ENCODE peak calls at places on chromosome 15, in ten cellular contexts. One of them, this sample, is unnamed.

GRCh38 chr15:88605507-88606436 is 15.4 kb upstream of the AEN start:
- DNase-seq in activated T-helper 9 cell treated with anti-CD3 and anti-CD28 coated beads, Interleukin-2, amount 50 U/mL, for 16 hours: no peak
- DNase-seq in lower lobe of right lung: no peak
- DNase-seq in heart right ventricle: peak
- DNase-seq in caudate nucleus: no peak
- DNase-seq in pulmonary artery endothelial cell: no peak
- DNase-seq in PC-3: no peak
- DNase-seq in ELR: peak
- DNase-seq in A549: no peak
- DNase-seq in epithelial cell of esophagus: peak
- DNase-seq in this sample: peak

GRCh38 chr15:58951388-58952060 is 18.0 kb upstream of the SLTM start:
- DNase-seq in A549: no peak
- DNase-seq in heart right ventricle: no peak
- DNase-seq in PC-3: peak
- DNase-seq in activated T-helper 9 cell treated with anti-CD3 and anti-CD28 coated beads, Interleukin-2, amount 50 U/mL, for 16 hours: no peak
- DNase-seq in lower lobe of right lung: no peak
- DNase-seq in caudate nucleus: no peak
- DNase-seq in epithelial cell of esophagus: peak
- DNase-seq in pulmonary artery endothelial cell: peak
- DNase-seq in ELR: peak
- DNase-seq in this sample: peak

GRCh38 chr15:67571643-67572415 is 29.3 kb downstream of the MAP2K5 start:
- DNase-seq in PC-3: peak
- DNase-seq in lower lobe of right lung: no peak
- DNase-seq in A549: no peak
- DNase-seq in heart right ventricle: no peak
- DNase-seq in epithelial cell of esophagus: no peak
- DNase-seq in pulmonary artery endothelial cell: no peak
- DNase-seq in ELR: peak
- DNase-seq in caudate nucleus: no peak
- DNase-seq in activated T-helper 9 cell treated with anti-CD3 and anti-CD28 coated beads, Interleukin-2, amount 50 U/mL, for 16 hours: no peak
- DNase-seq in this sample: no peak

GRCh38 chr15:58932791-58933310 is 628 bp downstream of the SLTM start:
- DNase-seq in epithelial cell of esophagus: peak
- DNase-seq in ELR: peak
- DNase-seq in activated T-helper 9 cell treated with anti-CD3 and anti-CD28 coated beads, Interleukin-2, amount 50 U/mL, for 16 hours: no peak
- DNase-seq in heart right ventricle: no peak
- DNase-seq in pulmonary artery endothelial cell: no peak
- DNase-seq in PC-3: peak
- DNase-seq in lower lobe of right lung: no peak
- DNase-seq in A549: no peak
- DNase-seq in caudate nucleus: no peak
- DNase-seq in this sample: no peak

GRCh38 chr15:20348291-20348899 is 193.2 kb downstream of the GOLGA6L6 start:
- DNase-seq in PC-3: no peak
- DNase-seq in activated T-helper 9 cell treated with anti-CD3 and anti-CD28 coated beads, Interleukin-2, amount 50 U/mL, for 16 hours: no peak
- DNase-seq in lower lobe of right lung: no peak
- DNase-seq in epithelial cell of esophagus: no peak
- DNase-seq in ELR: no peak
- DNase-seq in heart right ventricle: no peak
- DNase-seq in caudate nucleus: no peak
- DNase-seq in pulmonary artery endothelial cell: no peak
- DNase-seq in A549: peak
- DNase-seq in this sample: no peak

GRCh38 chr15:50883903-50884302 is 24.6 kb upstream of the AP4E1 start:
- DNase-seq in pulmonary artery endothelial cell: peak
- DNase-seq in activated T-helper 9 cell treated with anti-CD3 and anti-CD28 coated beads, Interleukin-2, amount 50 U/mL, for 16 hours: no peak
- DNase-seq in A549: peak
- DNase-seq in caudate nucleus: no peak
- DNase-seq in lower lobe of right lung: no peak
- DNase-seq in epithelial cell of esophagus: peak
- DNase-seq in heart right ventricle: no peak
- DNase-seq in ELR: peak
- DNase-seq in PC-3: peak
- DNase-seq in this sample: no peak

GRCh38 chr15:78909791-78910228 is 35.0 kb downstream of the CTSH start:
- DNase-seq in PC-3: peak
- DNase-seq in heart right ventricle: no peak
- DNase-seq in A549: peak
- DNase-seq in ELR: peak
- DNase-seq in caudate nucleus: no peak
- DNase-seq in pulmonary artery endothelial cell: no peak
- DNase-seq in activated T-helper 9 cell treated with anti-CD3 and anti-CD28 coated beads, Interleukin-2, amount 50 U/mL, for 16 hours: no peak
- DNase-seq in lower lobe of right lung: no peak
- DNase-seq in epithelial cell of esophagus: peak
- DNase-seq in this sample: peak

GRCh38 chr15:82298520-82298919 is 35.9 kb downstream of the SAXO2 start:
- DNase-seq in heart right ventricle: no peak
- DNase-seq in A549: no peak
- DNase-seq in activated T-helper 9 cell treated with anti-CD3 and anti-CD28 coated beads, Interleukin-2, amount 50 U/mL, for 16 hours: peak
- DNase-seq in lower lobe of right lung: no peak
- DNase-seq in PC-3: no peak
- DNase-seq in epithelial cell of esophagus: peak
- DNase-seq in caudate nucleus: no peak
- DNase-seq in ELR: no peak
- DNase-seq in pulmonary artery endothelial cell: no peak
- DNase-seq in this sample: no peak

GRCh38 chr15:59531066-59531465 is 80.5 kb upstream of the GCNT3 start:
- DNase-seq in ELR: no peak
- DNase-seq in heart right ventricle: no peak
- DNase-seq in epithelial cell of esophagus: peak
- DNase-seq in activated T-helper 9 cell treated with anti-CD3 and anti-CD28 coated beads, Interleukin-2, amount 50 U/mL, for 16 hours: no peak
- DNase-seq in lower lobe of right lung: no peak
- DNase-seq in PC-3: no peak
- DNase-seq in pulmonary artery endothelial cell: no peak
- DNase-seq in A549: no peak
- DNase-seq in caudate nucleus: no peak
- DNase-seq in this sample: no peak

GRCh38 chr15:50077655-50078054 is 41.4 kb downstream of the ATP8B4 start:
- DNase-seq in pulmonary artery endothelial cell: no peak
- DNase-seq in PC-3: no peak
- DNase-seq in caudate nucleus: no peak
- DNase-seq in A549: no peak
- DNase-seq in heart right ventricle: no peak
- DNase-seq in ELR: no peak
- DNase-seq in activated T-helper 9 cell treated with anti-CD3 and anti-CD28 coated beads, Interleukin-2, amount 50 U/mL, for 16 hours: no peak
- DNase-seq in epithelial cell of esophagus: no peak
- DNase-seq in lower lobe of right lung: no peak
- DNase-seq in this sample: no peak

GRCh38 chr15:55993804-55994539 is 560 bp upstream of the NEDD4 start:
- DNase-seq in activated T-helper 9 cell treated with anti-CD3 and anti-CD28 coated beads, Interleukin-2, amount 50 U/mL, for 16 hours: no peak
- DNase-seq in A549: peak
- DNase-seq in caudate nucleus: no peak
- DNase-seq in lower lobe of right lung: no peak
- DNase-seq in epithelial cell of esophagus: peak
- DNase-seq in heart right ventricle: no peak
- DNase-seq in PC-3: peak
- DNase-seq in ELR: peak
- DNase-seq in pulmonary artery endothelial cell: no peak
- DNase-seq in this sample: no peak

GRCh38 chr15:63156708-63157065 is 590 bp downstream of the RPS27L start:
- DNase-seq in activated T-helper 9 cell treated with anti-CD3 and anti-CD28 coated beads, Interleukin-2, amount 50 U/mL, for 16 hours: no peak
- DNase-seq in PC-3: peak
- DNase-seq in pulmonary artery endothelial cell: no peak
- DNase-seq in epithelial cell of esophagus: peak
- DNase-seq in lower lobe of right lung: no peak
- DNase-seq in caudate nucleus: no peak
- DNase-seq in heart right ventricle: peak
- DNase-seq in A549: peak
- DNase-seq in ELR: peak
- DNase-seq in this sample: no peak

GRCh38 chr15:64334530-64334929 is 21.4 kb downstream of the CSNK1G1 start:
- DNase-seq in activated T-helper 9 cell treated with anti-CD3 and anti-CD28 coated beads, Interleukin-2, amount 50 U/mL, for 16 hours: peak
- DNase-seq in pulmonary artery endothelial cell: no peak
- DNase-seq in heart right ventricle: no peak
- DNase-seq in epithelial cell of esophagus: peak
- DNase-seq in A549: peak
- DNase-seq in ELR: no peak
- DNase-seq in lower lobe of right lung: no peak
- DNase-seq in PC-3: no peak
- DNase-seq in caudate nucleus: no peak
- DNase-seq in this sample: no peak

GRCh38 chr15:75640483-75641175 is 605 bp upstream of the IMP3 start:
- DNase-seq in activated T-helper 9 cell treated with anti-CD3 and anti-CD28 coated beads, Interleukin-2, amount 50 U/mL, for 16 hours: peak
- DNase-seq in heart right ventricle: peak
- DNase-seq in PC-3: peak
- DNase-seq in caudate nucleus: no peak
- DNase-seq in epithelial cell of esophagus: peak
- DNase-seq in pulmonary artery endothelial cell: no peak
- DNase-seq in lower lobe of right lung: peak
- DNase-seq in ELR: peak
- DNase-seq in A549: peak
- DNase-seq in this sample: peak

GRCh38 chr15:72912121-72912520 is 128.6 kb upstream of the ADPGK start:
- DNase-seq in epithelial cell of esophagus: no peak
- DNase-seq in activated T-helper 9 cell treated with anti-CD3 and anti-CD28 coated beads, Interleukin-2, amount 50 U/mL, for 16 hours: no peak
- DNase-seq in heart right ventricle: no peak
- DNase-seq in ELR: no peak
- DNase-seq in pulmonary artery endothelial cell: no peak
- DNase-seq in A549: no peak
- DNase-seq in caudate nucleus: no peak
- DNase-seq in lower lobe of right lung: no peak
- DNase-seq in PC-3: no peak
- DNase-seq in this sample: no peak

GRCh38 chr15:62769604-62770003 is 272.9 kb upstream of the TPM1 start:
- DNase-seq in lower lobe of right lung: no peak
- DNase-seq in PC-3: peak
- DNase-seq in A549: no peak
- DNase-seq in caudate nucleus: no peak
- DNase-seq in ELR: peak
- DNase-seq in pulmonary artery endothelial cell: no peak
- DNase-seq in activated T-helper 9 cell treated with anti-CD3 and anti-CD28 coated beads, Interleukin-2, amount 50 U/mL, for 16 hours: no peak
- DNase-seq in heart right ventricle: no peak
- DNase-seq in epithelial cell of esophagus: peak
- DNase-seq in this sample: no peak

GRCh38 chr15:91329914-91330313 is 229.9 kb downstream of the SV2B start:
- DNase-seq in ELR: no peak
- DNase-seq in A549: no peak
- DNase-seq in epithelial cell of esophagus: no peak
- DNase-seq in heart right ventricle: no peak
- DNase-seq in caudate nucleus: no peak
- DNase-seq in pulmonary artery endothelial cell: no peak
- DNase-seq in lower lobe of right lung: no peak
- DNase-seq in activated T-helper 9 cell treated with anti-CD3 and anti-CD28 coated beads, Interleukin-2, amount 50 U/mL, for 16 hours: no peak
- DNase-seq in PC-3: no peak
- DNase-seq in this sample: no peak

GRCh38 chr15:65829150-65829764 is 37.2 kb upstream of the DENND4A start:
- DNase-seq in A549: peak
- DNase-seq in pulmonary artery endothelial cell: no peak
- DNase-seq in ELR: peak
- DNase-seq in activated T-helper 9 cell treated with anti-CD3 and anti-CD28 coated beads, Interleukin-2, amount 50 U/mL, for 16 hours: no peak
- DNase-seq in lower lobe of right lung: no peak
- DNase-seq in epithelial cell of esophagus: peak
- DNase-seq in caudate nucleus: no peak
- DNase-seq in PC-3: peak
- DNase-seq in heart right ventricle: no peak
- DNase-seq in this sample: peak

GRCh38 chr15:63923993-63924950 is 90.5 kb upstream of the HERC1 start:
- DNase-seq in lower lobe of right lung: no peak
- DNase-seq in heart right ventricle: no peak
- DNase-seq in ELR: no peak
- DNase-seq in activated T-helper 9 cell treated with anti-CD3 and anti-CD28 coated beads, Interleukin-2, amount 50 U/mL, for 16 hours: no peak
- DNase-seq in caudate nucleus: no peak
- DNase-seq in pulmonary artery endothelial cell: no peak
- DNase-seq in A549: no peak
- DNase-seq in PC-3: no peak
- DNase-seq in epithelial cell of esophagus: no peak
- DNase-seq in this sample: no peak

GRCh38 chr15:71295242-71296031 is 180.2 kb downstream of the THSD4 start:
- DNase-seq in PC-3: peak
- DNase-seq in lower lobe of right lung: no peak
- DNase-seq in epithelial cell of esophagus: peak
- DNase-seq in activated T-helper 9 cell treated with anti-CD3 and anti-CD28 coated beads, Interleukin-2, amount 50 U/mL, for 16 hours: no peak
- DNase-seq in pulmonary artery endothelial cell: peak
- DNase-seq in heart right ventricle: no peak
- DNase-seq in caudate nucleus: no peak
- DNase-seq in A549: peak
- DNase-seq in ELR: peak
- DNase-seq in this sample: peak

GRCh38 chr15:34334676-34335075 is 2.9 kb downstream of the SLC12A6 start:
- DNase-seq in PC-3: peak
- DNase-seq in lower lobe of right lung: no peak
- DNase-seq in pulmonary artery endothelial cell: no peak
- DNase-seq in epithelial cell of esophagus: peak
- DNase-seq in A549: no peak
- DNase-seq in caudate nucleus: no peak
- DNase-seq in ELR: no peak
- DNase-seq in activated T-helper 9 cell treated with anti-CD3 and anti-CD28 coated beads, Interleukin-2, amount 50 U/mL, for 16 hours: no peak
- DNase-seq in heart right ventricle: no peak
- DNase-seq in this sample: no peak

This sample was measured in Calu3.